ENCODE peak calls at places on chromosomes 13 and 19, in four cellular contexts. U, B, T and M are unnamed samples.

GRCh38 chr13:33194820-33195692 is 90.5 kb downstream of the STARD13 start:
- DNase-seq in U (no peak), B (peak; percentile 96), T (no peak), M (peak; percentile 60)

GRCh38 chr19:45099465-45100201 is 6.7 kb downstream of the PPP1R37 start:
- DNase-seq in U (no peak), B (peak; percentile 46), T (no peak), M (no peak)

GRCh38 chr13:18996627-18997051 is 185.0 kb downstream of the TUBA3C start:
- DNase-seq in U (no peak), B (no peak), T (no peak), M (no peak)

GRCh38 chr19:33388231-33388816 is 14.8 kb downstream of the CEBPG start:
- DNase-seq in U (peak; percentile 27), B (no peak), T (no peak), M (no peak)

GRCh38 chr13:30915691-30916541 is 9.8 kb downstream of the MEDAG start:
- DNase-seq in U (no peak), B (no peak), T (no peak), M (no peak)

GRCh38 chr19:756232-756631 is 5.3 kb downstream of the MISP start:
- DNase-seq in U (no peak), B (peak; percentile 49), T (peak; percentile 51), M (no peak)

GRCh38 chr19:3653081-3653795 is 26.6 kb upstream of the CACTIN start:
- DNase-seq in U (no peak), B (no peak), T (no peak), M (no peak)

GRCh38 chr13:40316301-40316700 is 350.1 kb downstream of the FOXO1 start:
- DNase-seq in U (no peak), B (no peak), T (no peak), M (no peak)

GRCh38 chr13:104510422-104510821 is 1444.2 kb upstream of the SLC10A2 start:
- DNase-seq in U (no peak), B (no peak), T (no peak), M (no peak)

GRCh38 chr19:4108767-4109625 is 14.9 kb downstream of the MAP2K2 start:
- DNase-seq in U (no peak), B (no peak), T (peak; percentile 45), M (no peak)

GRCh38 chr13:24161010-24161775 is 673 bp downstream of the SPATA13 start:
- DNase-seq in U (no peak), B (no peak), T (peak; percentile 58), M (peak; percentile 29)

GRCh38 chr19:54433697-54434096 is 15.3 kb upstream of the LENG8 start:
- DNase-seq in U (no peak), B (no peak), T (no peak), M (no peak)

GRCh38 chr19:39970424-39970673 is 616 bp upstream of the PSMC4 start:
- DNase-seq in U (no peak), B (no peak), T (no peak), M (no peak)

GRCh38 chr13:95536629-95537241 is 15.8 kb upstream of the CLDN10 start:
- DNase-seq in U (no peak), B (peak; percentile 39), T (no peak), M (no peak)

GRCh38 chr13:104586010-104586746 is 1520.0 kb upstream of the SLC10A2 start:
- DNase-seq in U (no peak), B (peak; percentile 87), T (peak; percentile 41), M (no peak)

GRCh38 chr13:31733066-31733465 is 6.3 kb upstream of the RXFP2 start:
- DNase-seq in U (no peak), B (peak; percentile 40), T (no peak), M (no peak)

GRCh38 chr19:45865269-45865948 is 1.3 kb downstream of the FOXA3 start:
- DNase-seq in U (no peak), B (no peak), T (peak; percentile 54), M (no peak)

GRCh38 chr19:19653597-19654147 is 9.8 kb downstream of the ATP13A1 start:
- DNase-seq in U (no peak), B (no peak), T (no peak), M (no peak)

GRCh38 chr19:12793290-12794195 is 2.3 kb downstream of the JUNB start:
- DNase-seq in U (peak; percentile 93), B (peak; percentile 92), T (peak; percentile 95), M (peak; percentile 95)

GRCh38 chr19:604355-604754 is 14.7 kb downstream of the HCN2 start:
- DNase-seq in U (no peak), B (no peak), T (no peak), M (no peak)

GRCh38 chr19:30679286-30679685 is 307.1 kb downstream of the ZNF536 start:
- DNase-seq in U (no peak), B (no peak), T (no peak), M (no peak)

GRCh38 chr19:13623686-13624405 is 117.6 kb upstream of the CACNA1A start:
- DNase-seq in U (no peak), B (no peak), T (no peak), M (no peak)

GRCh38 chr19:32817913-32818476 is 51.6 kb downstream of the SLC7A9 start:
- DNase-seq in U (no peak), B (no peak), T (no peak), M (no peak)

GRCh38 chr19:48674921-48675824 is 2.4 kb upstream of the NTN5 start:
- DNase-seq in U (peak; percentile 77), B (peak; percentile 72), T (peak; percentile 86), M (peak; percentile 83)

GRCh38 chr19:49415102-49415809 is 8.0 kb downstream of the PTH2 start:
- DNase-seq in U (no peak), B (no peak), T (no peak), M (no peak)

GRCh38 chr19:45130888-45131615 is 29.7 kb downstream of the NKPD1 start:
- DNase-seq in U (no peak), B (peak; percentile 16), T (no peak), M (no peak)

GRCh38 chr13:48397744-48398143 is 15.2 kb downstream of the LPAR6 start:
- DNase-seq in U (no peak), B (no peak), T (no peak), M (no peak)

GRCh38 chr13:88085036-88085435 is 413.9 kb downstream of the SLITRK5 start:
- DNase-seq in U (no peak), B (no peak), T (no peak), M (no peak)

GRCh38 chr13:89982406-89983085 is 1364.9 kb upstream of the MIR17HG start:
- DNase-seq in U (no peak), B (no peak), T (no peak), M (no peak)

GRCh38 chr19:2171349-2172145 is 7.8 kb downstream of the DOT1L start:
- DNase-seq in U (peak; percentile 73), B (peak; percentile 36), T (peak; percentile 62), M (no peak)

GRCh38 chr19:13212759-13213330 is 62.6 kb downstream of the IER2 start:
- DNase-seq in U (peak; percentile 50), B (peak; percentile 43), T (peak; percentile 80), M (peak; percentile 54)

GRCh38 chr13:51628059-51628852 is 44.0 kb downstream of the WDFY2 start:
- DNase-seq in U (no peak), B (no peak), T (no peak), M (no peak)

GRCh38 chr13:108947551-108948030 is 318.2 kb downstream of the MYO16 start:
- DNase-seq in U (no peak), B (peak; percentile 30), T (no peak), M (peak; percentile 77)
- H3K27ac ChIP-seq in U (no peak overlapping the region), B (no peak overlapping the region), T (no peak overlapping the region), M (peak overlapping the region; percentile 66)

GRCh38 chr13:99765869-99766268 is 205.7 kb downstream of the ZIC5 start:
- DNase-seq in U (no peak), B (no peak), T (no peak), M (no peak)

GRCh38 chr13:99768986-99769385 is 202.6 kb downstream of the ZIC5 start:
- DNase-seq in U (no peak), B (no peak), T (no peak), M (no peak)

GRCh38 chr13:99766641-99767045 is 204.9 kb downstream of the ZIC5 start:
- DNase-seq in U (no peak), B (no peak), T (no peak), M (no peak)
- TF ChIP-seq CTCF in U (no peak), B (no peak), T (no peak), M (no peak)

GRCh38 chr13:20475927-20476691 is 49.5 kb downstream of the CRYL1 start:
- DNase-seq in U (no peak), B (no peak), T (peak; percentile 59), M (no peak)
- H3K4me1 ChIP-seq in U (no peaks in the 10 kb centered on the region), B (peaks cover 2% of the 10 kb centered on the region), T (no peaks in the 10 kb centered on the region), M (no peaks in the 10 kb centered on the region)

GRCh38 chr13:108828053-108828806 is 198.8 kb downstream of the MYO16 start:
- DNase-seq in U (no peak), B (no peak), T (no peak), M (no peak)

GRCh38 chr13:108835082-108835481 is 205.7 kb downstream of the MYO16 start:
- DNase-seq in U (no peak), B (no peak), T (no peak), M (no peak)

GRCh38 chr13:108830916-108831315 is 201.5 kb downstream of the MYO16 start:
- DNase-seq in U (no peak), B (no peak), T (no peak), M (no peak)

GRCh38 chr13:108834193-108834592 is 204.8 kb downstream of the MYO16 start:
- DNase-seq in U (no peak), B (peak; percentile 21), T (no peak), M (no peak)
- H3K27ac ChIP-seq in U (no peak overlapping the region), B (no peak overlapping the region), T (no peak overlapping the region), M (no peak overlapping the region)

DNA sequence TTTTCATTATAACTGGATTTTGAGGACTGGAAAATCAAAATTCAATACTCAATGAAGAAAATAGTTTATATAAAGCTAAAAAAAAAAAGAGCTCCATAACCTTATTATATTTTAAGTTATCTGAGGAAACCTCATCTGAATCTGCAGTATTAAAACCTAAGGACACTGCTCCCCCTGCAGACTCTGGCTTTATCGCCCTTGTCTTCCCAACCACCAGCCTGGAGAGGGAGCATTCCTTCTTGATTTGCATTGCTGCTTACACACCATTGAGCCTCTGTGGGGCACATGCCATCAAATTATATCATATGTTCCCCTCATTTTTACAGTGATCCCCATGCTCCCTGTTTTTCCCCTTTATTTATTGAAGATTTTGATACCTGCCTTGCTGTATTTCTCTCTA is 871.4 kb upstream of the GPC6 start:
- DNase-seq in U (no peak), B (peak; percentile 5), T (peak; percentile 25), M (no peak)
- TF ChIP-seq CTCF in U (peak; percentile 54), B (peak; percentile 9), T (no peak), M (no peak)

DNA sequence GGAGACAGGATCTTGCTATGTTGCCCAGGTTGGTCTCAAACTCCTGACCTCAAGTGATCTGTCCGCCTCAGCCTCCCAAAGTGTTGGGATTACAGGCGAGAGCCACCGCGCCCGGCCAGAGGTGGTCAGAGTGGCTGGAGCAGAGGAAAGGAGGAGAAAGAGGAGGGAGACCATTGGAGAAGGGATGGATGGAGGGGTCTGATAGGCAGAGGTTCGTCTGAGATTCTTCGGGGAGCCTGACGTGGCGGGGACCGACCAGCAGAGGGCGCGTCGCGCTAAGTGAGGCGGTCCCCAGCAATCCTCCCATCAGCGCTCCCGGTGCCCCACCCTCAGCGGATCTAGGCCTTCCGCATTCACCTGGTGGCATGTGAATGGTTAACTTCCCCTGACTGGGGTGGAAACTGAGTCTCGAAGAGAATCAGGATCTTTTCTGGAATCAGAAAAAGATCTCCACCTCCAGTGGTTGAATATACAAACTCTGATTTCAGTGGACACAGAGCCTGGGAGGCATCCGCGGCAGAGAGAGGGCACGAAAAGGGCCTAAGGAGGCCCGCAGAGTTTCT is 8.8 kb downstream of the GTPBP3 start:
- DNase-seq in U (peak; percentile 79), B (peak; percentile 42), T (peak; percentile 82), M (peak; percentile 74)
- H3K4me1 ChIP-seq in U (peaks cover 46% of the 10 kb centered on the region), B (peaks cover 2% of the 10 kb centered on the region), T (peaks cover 24% of the 10 kb centered on the region), M (no peaks in the 10 kb centered on the region)